ENCODE peak calls at places on chromosomes 1 and 21, in six cellular contexts. Z, T, B, G, V and U are unnamed samples.

GRCh38 chr1:160996195-160996594 is 24.8 kb downstream of the F11R start:
- DNase-seq in Z (no peak), G (no peak), V (no peak), B (peak), T (no peak), U (peak)

GRCh38 chr1:76021816-76022215 is 52.7 kb upstream of the ST6GALNAC3 start:
- DNase-seq in V (no peak), G (no peak), Z (no peak), T (no peak), B (no peak), U (no peak)

GRCh38 chr1:176460606-176461336 is 2.2 kb upstream of the PAPPA2 start:
- DNase-seq in B (no peak), G (no peak), Z (no peak), T (no peak), V (no peak), U (no peak)

GRCh38 chr1:201728731-201729130 is 100.2 kb upstream of the IPO9 start:
- DNase-seq in Z (no peak), B (no peak), T (no peak), V (no peak), G (no peak), U (no peak)

GRCh38 chr1:12485231-12486172 is 132.5 kb downstream of the DHRS3 start:
- DNase-seq in B (no peak), Z (no peak), V (no peak), T (peak), G (no peak), U (no peak)

GRCh38 chr1:12287869-12288268 is 58.0 kb downstream of the VPS13D start:
- DNase-seq in B (no peak), Z (no peak), T (no peak), G (no peak), V (no peak), U (no peak)

GRCh38 chr1:226203693-226204092 is 17.2 kb upstream of the ACBD3 start:
- DNase-seq in B (no peak), Z (no peak), V (no peak), G (no peak), T (no peak), U (no peak)

GRCh38 chr1:156295391-156295947 is at the start of gene GLMP:
- DNase-seq in T (peak), G (peak), V (peak), Z (peak), B (peak), U (no peak)

GRCh38 chr1:237756304-237756967 is 134.3 kb downstream of the ZP4 start:
- DNase-seq in V (no peak), B (no peak), Z (no peak), G (no peak), T (no peak), U (no peak)

GRCh38 chr1:57307382-57307781 is 116.5 kb downstream of the DAB1 start:
- DNase-seq in V (peak), G (peak), B (peak), T (peak), Z (peak), U (peak)

GRCh38 chr1:212060632-212061472 is 25.3 kb downstream of the DTL start:
- DNase-seq in Z (no peak), T (no peak), G (no peak), V (no peak), B (peak), U (no peak)

GRCh38 chr21:29416268-29416667 is 117.5 kb downstream of the BACH1 start:
- DNase-seq in G (no peak), Z (no peak), B (peak), T (no peak), V (no peak), U (no peak)

GRCh38 chr1:65997693-65998092 is 205.0 kb downstream of the PDE4B start:
- DNase-seq in V (no peak), Z (no peak), G (no peak), B (no peak), T (no peak), U (no peak)

GRCh38 chr1:168945870-168946269 is 160.6 kb upstream of the ATP1B1 start:
- DNase-seq in Z (no peak), G (no peak), B (no peak), T (no peak), V (no peak), U (no peak)

GRCh38 chr1:17098440-17099317 is 20.6 kb downstream of the PADI2 start:
- DNase-seq in B (peak), T (no peak), G (no peak), Z (no peak), V (no peak), U (no peak)

GRCh38 chr1:230843503-230844309 is 24.6 kb downstream of the C1orf198 start:
- DNase-seq in T (no peak), V (no peak), B (no peak), Z (no peak), G (no peak), U (no peak)

GRCh38 chr1:1616045-1616821 is 933 bp downstream of the MIB2 start:
- DNase-seq in B (peak), G (no peak), T (peak), V (peak), Z (peak), U (no peak)

GRCh38 chr1:41465741-41466140 is 18.7 kb downstream of the EDN2 start:
- DNase-seq in G (no peak), Z (no peak), T (no peak), V (no peak), B (peak), U (no peak)

GRCh38 chr1:41718444-41719028 is 200.2 kb downstream of the HIVEP3 start:
- DNase-seq in Z (no peak), B (peak), T (no peak), G (no peak), V (no peak), U (no peak)

GRCh38 chr21:16579538-16579937 is 849.8 kb downstream of the USP25 start:
- DNase-seq in Z (no peak), G (no peak), T (no peak), V (no peak), B (no peak), U (no peak)

GRCh38 chr1:231611851-231612250 is 14.7 kb upstream of the DISC1 start:
- DNase-seq in B (no peak), V (no peak), G (no peak), Z (no peak), T (no peak), U (no peak)

GRCh38 chr1:29703596-29703995 is 467.3 kb downstream of the PTPRU start:
- DNase-seq in B (peak), T (peak), Z (no peak), V (peak), G (peak), U (no peak)

GRCh38 chr1:23867542-23867952 is 543 bp downstream of the FUCA1 start:
- DNase-seq in V (no peak), T (no peak), G (peak), Z (no peak), B (no peak), U (no peak)

GRCh38 chr1:152866321-152866720 is 6.5 kb downstream of the LCE7A start:
- DNase-seq in T (no peak), B (no peak), G (no peak), V (no peak), Z (no peak), U (no peak)

GRCh38 chr1:22428672-22429071 is 23.0 kb upstream of the ZBTB40 start:
- DNase-seq in Z (no peak), V (no peak), B (peak), T (peak), G (no peak), U (no peak)

GRCh38 chr1:53450225-53450624 is 9.0 kb upstream of the DMRTB1 start:
- DNase-seq in Z (no peak), T (peak), B (no peak), V (no peak), G (peak), U (no peak)

DNA sequence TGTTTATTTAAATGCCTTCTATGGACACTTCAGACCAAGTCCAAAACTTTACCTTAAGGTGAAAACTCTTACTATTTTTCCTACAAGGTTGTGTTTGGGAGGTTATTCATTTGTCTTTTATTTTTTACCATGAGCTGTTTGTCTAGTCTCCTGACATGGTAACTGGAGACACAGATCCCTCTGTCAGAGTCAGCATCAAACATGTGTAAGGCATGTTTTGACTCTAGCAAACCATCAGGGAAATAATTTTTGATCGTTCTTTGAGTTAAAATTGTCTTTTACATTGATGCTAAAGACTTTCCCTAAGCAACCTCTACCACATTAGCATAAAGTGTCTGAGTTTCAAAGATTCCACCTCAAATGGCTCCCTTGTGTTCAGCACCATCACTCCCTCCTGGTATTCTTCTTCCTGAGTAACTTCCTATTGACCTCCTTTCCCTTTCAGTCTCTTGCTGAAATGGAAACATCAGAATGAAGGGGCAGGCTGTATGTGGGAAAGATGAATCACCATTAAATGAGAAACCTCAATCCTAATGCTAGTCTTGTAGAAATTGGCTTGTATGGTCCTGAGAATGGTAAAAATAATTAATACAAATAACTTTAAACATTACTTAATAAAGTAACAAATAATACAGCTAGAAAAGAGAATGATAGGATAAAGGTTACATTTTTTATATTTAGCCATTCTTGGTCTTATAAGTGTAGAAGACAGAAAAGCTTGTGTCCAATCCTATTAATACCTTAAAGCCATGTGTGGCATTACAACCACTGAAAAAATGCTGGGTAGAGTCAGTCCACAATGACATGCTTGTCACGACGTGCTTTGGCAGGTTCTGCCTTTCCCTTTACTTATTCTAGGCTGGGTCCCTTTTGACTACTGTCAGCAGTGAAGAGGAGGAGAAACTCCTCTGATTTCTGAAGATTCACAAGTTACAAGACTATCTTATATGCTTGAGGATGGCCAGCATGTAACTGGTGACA is 14.3 kb upstream of the AIM2 start:
- DNase-seq in V (no peak), T (no peak), G (no peak), Z (no peak), B (peak), U (no peak)
- H2AFZ ChIP-seq in V (no peak), T (peak), G (no peak), Z (no peak), B (peak), U (no peak)

GRCh38 chr1:35533596-35533995 is 23.6 kb downstream of the KIAA0319L start:
- DNase-seq in Z (no peak), T (no peak), V (no peak), G (no peak), B (no peak), U (no peak)
- H2AFZ ChIP-seq in Z (no peak), T (no peak), V (no peak), G (no peak), B (no peak), U (no peak)

DNA sequence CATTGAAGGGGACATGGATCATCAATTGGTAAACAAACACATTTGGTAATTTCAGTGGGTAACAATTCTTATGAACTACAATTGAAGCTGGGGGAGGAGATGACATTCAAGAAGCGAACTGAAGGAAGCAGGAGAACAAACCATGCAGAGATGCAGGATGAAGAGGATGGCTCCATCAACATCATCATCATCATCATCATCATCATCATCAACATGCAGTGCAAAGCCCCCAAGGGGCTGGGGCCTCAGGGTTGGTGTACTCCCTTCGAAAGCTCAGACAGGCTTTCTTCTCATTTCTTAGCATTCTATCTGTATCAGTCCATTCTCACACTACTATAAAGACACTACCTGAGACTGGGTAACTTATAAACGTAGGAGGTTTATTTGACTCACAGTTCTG is 105.8 kb downstream of the DUSP10 start:
- DNase-seq in G (no peak), T (no peak), B (no peak), V (no peak), Z (no peak), U (no peak)
- H2AFZ ChIP-seq in G (no peak), T (no peak), B (no peak), V (no peak), Z (no peak), U (no peak)

GRCh38 chr1:206506405-206506802 is 927 bp upstream of the RASSF5 start:
- DNase-seq in B (no peak), T (no peak), V (no peak), G (no peak), Z (no peak), U (no peak)
- H2AFZ ChIP-seq in B (no peak), T (no peak), V (no peak), G (no peak), Z (no peak), U (no peak)

GRCh38 chr1:48084826-48085225 is 87.6 kb upstream of the TRABD2B start:
- DNase-seq in Z (no peak), G (no peak), B (no peak), T (no peak), V (no peak), U (no peak)

GRCh38 chr1:48079096-48079495 is 81.9 kb upstream of the TRABD2B start:
- DNase-seq in T (no peak), B (no peak), Z (no peak), V (no peak), G (no peak), U (no peak)

GRCh38 chr1:48077860-48078259 is 80.7 kb upstream of the TRABD2B start:
- DNase-seq in V (no peak), Z (no peak), G (no peak), T (no peak), B (no peak), U (no peak)

GRCh38 chr1:48082271-48082925 is 85.2 kb upstream of the TRABD2B start:
- DNase-seq in B (no peak), G (no peak), Z (no peak), V (no peak), T (peak), U (no peak)

DNA sequence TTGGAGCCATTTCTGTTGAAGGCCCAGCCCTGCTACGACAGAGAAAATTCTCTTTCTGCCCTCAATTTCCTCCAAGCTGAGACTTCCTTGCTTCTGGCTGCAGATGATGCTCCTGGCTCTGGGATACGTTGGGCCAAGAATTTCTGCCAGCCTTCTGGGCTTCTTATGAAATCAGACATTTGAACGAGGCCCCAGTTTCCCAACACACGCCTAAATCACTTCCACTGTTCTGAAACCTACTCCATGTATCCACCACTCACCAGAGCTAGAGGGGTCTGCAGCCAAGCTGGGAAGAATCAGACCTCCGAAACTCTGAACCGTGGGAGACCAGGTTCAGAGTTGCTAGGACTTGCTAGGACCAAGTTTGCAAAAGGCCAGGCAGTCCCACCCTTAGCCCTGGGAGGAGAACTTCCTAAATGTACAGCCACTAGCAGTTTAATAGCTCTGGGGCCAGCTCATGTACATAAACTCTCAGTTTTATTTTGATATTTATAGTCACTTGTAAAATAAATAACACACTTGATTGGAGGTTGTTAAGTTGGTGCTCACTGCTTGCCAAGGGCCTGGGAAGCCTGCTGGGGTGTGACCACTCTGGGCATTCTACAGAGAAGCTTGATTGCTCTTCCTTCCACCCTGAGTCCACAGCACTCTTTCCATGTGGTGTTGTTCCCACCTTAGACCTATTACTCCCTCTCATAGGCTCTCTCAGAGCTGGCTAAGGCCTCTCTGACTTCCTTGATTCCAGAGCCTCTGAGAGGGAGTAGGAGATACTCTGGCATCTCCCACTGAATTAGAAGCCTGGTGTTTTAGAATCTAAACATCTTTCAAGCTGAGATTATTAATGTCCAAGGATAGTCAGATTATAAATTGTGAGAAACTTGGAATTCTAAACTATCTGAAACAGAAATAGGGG is 83.4 kb upstream of the TRABD2B start:
- DNase-seq in B (no peak), G (no peak), V (no peak), T (no peak), Z (no peak), U (no peak)
- H2AFZ ChIP-seq in B (no peak), G (no peak), V (no peak), T (no peak), Z (no peak), U (no peak)